ENCODE peak calls at places on chromosomes 4 and X, in eight cellular contexts. Z is H1, Y is MCF 10A, M is OCI-LY7, U is HFF-Myc, J is pancreas, C is GM23338, P is ascending aorta. X is an unnamed sample.

GRCh38 chr4:122050836-122051235 is 99.0 kb upstream of the TRPC3 start:
- DNase-seq in Z (no peak), Y (no peak), M (no peak), U (no peak), J (no peak), C (no peak), P (no peak), X (no peak)

GRCh38 chrX:119155416-119156035 is 27.9 kb upstream of the KIAA1210 start:
- DNase-seq in Z (no peak), Y (peak), M (no peak), U (peak), J (no peak), C (no peak), P (no peak), X (no peak)

GRCh38 chrX:2520539-2520938 is 19.8 kb upstream of the DHRSX start:
- DNase-seq in Z (no peak), Y (no peak), M (no peak), U (no peak), J (no peak), C (no peak), P (no peak), X (no peak)

GRCh38 chr4:122668241-122668640 is 47.4 kb upstream of the IL21 start:
- DNase-seq in Z (no peak), Y (peak), M (no peak), U (peak), J (no peak), C (no peak), P (no peak), X (peak)

GRCh38 chrX:108097380-108097779 is 5.8 kb downstream of the ATG4A start:
- DNase-seq in Z (no peak), Y (no peak), M (no peak), U (no peak), J (no peak), C (no peak), P (no peak), X (no peak)

GRCh38 chr4:99323761-99324160 is 2.6 kb upstream of the ADH1B start:
- DNase-seq in Z (no peak), Y (peak), M (no peak), U (no peak), J (no peak), C (no peak), P (peak), X (peak)

GRCh38 chr4:147950840-147951239 is 219.0 kb downstream of the ARHGAP10 start:
- DNase-seq in Z (no peak), Y (no peak), M (no peak), U (no peak), J (no peak), C (no peak), P (no peak), X (no peak)

GRCh38 chr4:156594619-156595018 is 377.0 kb downstream of the PDGFC start:
- DNase-seq in Z (no peak), Y (peak), M (no peak), U (no peak), J (peak), C (no peak), P (no peak), X (no peak)

GRCh38 chr4:44679060-44679459 is 840 bp downstream of the GUF1 start:
- DNase-seq in Z (no peak), Y (no peak), M (peak), U (no peak), J (no peak), C (no peak), P (no peak), X (no peak)

GRCh38 chr4:47217884-47218283 is 186.5 kb downstream of the GABRB1 start:
- DNase-seq in Z (no peak), Y (no peak), M (no peak), U (no peak), J (no peak), C (no peak), P (no peak), X (no peak)

GRCh38 chr4:106766519-106766918 is 269.6 kb downstream of the DKK2 start:
- DNase-seq in Z (no peak), Y (no peak), M (no peak), U (no peak), J (no peak), C (no peak), P (no peak), X (no peak)

GRCh38 chr4:7759221-7759620 is 180.4 kb downstream of the AFAP1 start:
- DNase-seq in Z (no peak), Y (no peak), M (peak), U (no peak), J (peak), C (no peak), P (no peak), X (no peak)

GRCh38 chrX:101450052-101450451 is 35.2 kb upstream of the ARMCX4 start:
- DNase-seq in Z (no peak), Y (no peak), M (no peak), U (no peak), J (peak), C (no peak), P (no peak), X (no peak)

GRCh38 chrX:133171962-133172708 is 46.0 kb downstream of the TFDP3 start:
- DNase-seq in Z (no peak), Y (peak), M (peak), U (no peak), J (no peak), C (peak), P (no peak), X (no peak)

GRCh38 chr4:154049457-154050181 is 260.7 kb upstream of the SFRP2 start:
- DNase-seq in Z (peak), Y (peak), M (peak), U (no peak), J (no peak), C (peak), P (no peak), X (peak)

GRCh38 chrX:153669174-153669890 is 4.3 kb downstream of the PNCK start:
- DNase-seq in Z (no peak), Y (no peak), M (peak), U (no peak), J (no peak), C (no peak), P (no peak), X (no peak)

GRCh38 chrX:56728752-56729151 is 291 bp upstream of the NBDY start:
- DNase-seq in Z (no peak), Y (no peak), M (peak), U (no peak), J (no peak), C (peak), P (no peak), X (no peak)

GRCh38 chr4:91936301-91936700 is 367.5 kb upstream of the GRID2 start:
- DNase-seq in Z (no peak), Y (peak), M (no peak), U (no peak), J (no peak), C (no peak), P (no peak), X (no peak)

GRCh38 chr4:83771113-83771705 is 235.3 kb downstream of the GPAT3 start:
- DNase-seq in Z (peak), Y (peak), M (peak), U (peak), J (peak), C (peak), P (no peak), X (peak)

GRCh38 chr4:112381996-112382692 is 85.0 kb downstream of the ALPK1 start:
- DNase-seq in Z (no peak), Y (no peak), M (no peak), U (no peak), J (no peak), C (no peak), P (no peak), X (no peak)

GRCh38 chrX:125205918-125206665 is 113.6 kb upstream of the TEX13C start:
- DNase-seq in Z (no peak), Y (no peak), M (no peak), U (no peak), J (no peak), C (peak), P (no peak), X (no peak)

GRCh38 chrX:80984118-80984517 is 174.4 kb upstream of the BRWD3 start:
- DNase-seq in Z (no peak), Y (no peak), M (no peak), U (no peak), J (no peak), C (no peak), P (no peak), X (no peak)

GRCh38 chr4:152480356-152480755 is 55.5 kb downstream of the FBXW7 start:
- DNase-seq in Z (no peak), Y (no peak), M (no peak), U (no peak), J (no peak), C (no peak), P (no peak), X (no peak)

GRCh38 chr4:172758586-172759340 is 409.8 kb upstream of the GALNT7 start:
- DNase-seq in Z (no peak), Y (peak), M (no peak), U (peak), J (no peak), C (no peak), P (no peak), X (no peak)

GRCh38 chr4:100754741-100755140 is 236.9 kb upstream of the EMCN start:
- DNase-seq in Z (no peak), Y (no peak), M (no peak), U (no peak), J (no peak), C (no peak), P (no peak), X (no peak)

GRCh38 chr4:54167508-54167907 is 61.6 kb upstream of the PDGFRA start:
- DNase-seq in Z (no peak), Y (no peak), M (no peak), U (no peak), J (no peak), C (no peak), P (no peak), X (no peak)

GRCh38 chr4:125317526-125317880 is 2.7 kb downstream of the FAT4 start:
- DNase-seq in Z (no peak), Y (peak), M (no peak), U (no peak), J (no peak), C (peak), P (peak), X (no peak)

GRCh38 chr4:38804654-38805295 is at the start of gene TLR1:
- DNase-seq in Z (no peak), Y (peak), M (peak), U (peak), J (no peak), C (peak), P (no peak), X (peak)

GRCh38 chr4:794911-795725 is 30.8 kb downstream of the CPLX1 start:
- DNase-seq in Z (no peak), Y (no peak), M (peak), U (no peak), J (no peak), C (peak), P (no peak), X (no peak)

DNA sequence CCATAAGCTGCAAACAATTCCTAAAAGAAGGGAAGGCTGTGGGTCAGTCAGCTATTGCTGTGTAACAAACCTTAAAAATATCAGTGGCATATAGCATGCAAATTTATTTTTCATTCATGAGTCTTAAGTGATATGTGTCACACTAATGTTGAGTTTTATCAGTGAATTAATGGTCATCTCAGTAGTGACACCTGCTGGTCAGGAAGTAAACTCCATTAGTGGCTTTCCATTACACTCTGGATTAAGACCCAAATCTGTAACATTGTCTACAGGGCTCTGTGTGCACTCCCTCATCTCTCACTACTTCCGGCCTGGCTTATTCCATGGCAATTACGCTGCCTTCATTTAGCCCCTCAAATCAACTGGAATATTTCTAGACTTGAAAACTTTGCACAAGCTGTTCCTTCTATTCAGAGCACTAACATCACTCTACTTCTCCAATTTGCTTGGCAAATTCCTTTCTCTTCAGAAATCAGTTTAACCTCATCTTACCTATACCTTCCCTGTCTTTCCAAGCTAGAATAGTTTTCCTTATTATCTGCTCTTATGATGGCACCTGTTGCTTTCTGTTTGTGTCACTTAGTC is 217.3 kb upstream of the TAPT1 start:
- DNase-seq in Z (no peak), Y (peak), M (peak), U (peak), J (no peak), C (peak), P (no peak), X (no peak)
- TF ChIP-seq CTCF in Z (peak), Y (peak), M (peak), U (peak), J (peak), C (peak), P (peak), X (peak)

GRCh38 chr4:2930821-2931764 is 32.1 kb downstream of the NOP14 start:
- DNase-seq in Z (no peak), Y (no peak), M (no peak), U (no peak), J (peak), C (no peak), P (no peak), X (no peak)
- TF ChIP-seq CTCF in Z (peak), Y (peak), M (peak), U (no peak), J (peak), C (peak), P (no peak), X (no peak)

GRCh38 chr4:2353222-2354107 is 65.0 kb downstream of the ZFYVE28 start:
- DNase-seq in Z (no peak), Y (no peak), M (no peak), U (no peak), J (no peak), C (no peak), P (peak), X (no peak)

GRCh38 chr4:2352729-2353221 is 65.7 kb downstream of the ZFYVE28 start:
- DNase-seq in Z (no peak), Y (no peak), M (no peak), U (no peak), J (no peak), C (no peak), P (peak), X (no peak)

GRCh38 chr4:2354760-2355159 is 63.7 kb downstream of the ZFYVE28 start:
- DNase-seq in Z (no peak), Y (no peak), M (no peak), U (no peak), J (no peak), C (no peak), P (peak), X (no peak)

GRCh38 chr4:2352171-2352570 is 66.3 kb downstream of the ZFYVE28 start:
- DNase-seq in Z (no peak), Y (no peak), M (no peak), U (no peak), J (no peak), C (no peak), P (peak), X (no peak)

GRCh38 chr4:2354127-2354526 is 64.3 kb downstream of the ZFYVE28 start:
- DNase-seq in Z (no peak), Y (peak), M (peak), U (no peak), J (no peak), C (peak), P (peak), X (no peak)
- TF ChIP-seq CTCF in Z (peak), Y (peak), M (peak), U (peak), J (no peak), C (peak), P (peak), X (peak)

DNA sequence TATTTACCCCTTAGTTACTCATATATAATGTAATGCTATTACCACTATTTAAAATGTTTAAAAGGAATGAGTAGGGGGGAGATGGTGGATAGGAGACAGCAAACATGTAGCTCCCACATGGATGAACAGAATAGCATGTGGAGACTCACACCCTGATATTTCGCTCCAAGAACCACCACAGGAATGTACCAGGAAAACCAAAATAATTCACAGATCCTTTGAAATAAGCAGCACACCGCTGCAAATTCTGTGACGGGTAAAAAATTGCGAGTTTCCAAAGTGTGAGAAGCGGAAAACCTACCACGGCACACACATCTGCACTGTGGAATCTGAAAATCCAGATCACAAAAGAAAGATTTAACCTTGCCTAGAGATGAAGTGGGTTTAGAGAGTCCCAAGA is 428.2 kb downstream of the TLL1 start:
- DNase-seq in Z (no peak), Y (no peak), M (no peak), U (no peak), J (no peak), C (no peak), P (no peak), X (no peak)
- TF ChIP-seq CTCF in Z (no peak), Y (no peak), M (no peak), U (no peak), J (no peak), C (no peak), P (no peak), X (no peak)

GRCh38 chrX:38627683-38628082 is 66.3 kb downstream of the TSPAN7 start:
- DNase-seq in Z (peak), Y (peak), M (peak), U (no peak), J (no peak), C (peak), P (no peak), X (no peak)
- TF ChIP-seq CTCF in Z (peak), Y (peak), M (peak), U (peak), J (peak), C (peak), P (peak), X (peak)

GRCh38 chr4:137608085-137608484 is 75.8 kb upstream of the PCDH18 start:
- DNase-seq in Z (no peak), Y (no peak), M (no peak), U (peak), J (no peak), C (peak), P (no peak), X (no peak)

GRCh38 chr4:137611998-137612700 is 79.9 kb upstream of the PCDH18 start:
- DNase-seq in Z (no peak), Y (no peak), M (no peak), U (peak), J (no peak), C (no peak), P (no peak), X (no peak)

GRCh38 chr4:137614491-137614890 is 82.2 kb upstream of the PCDH18 start:
- DNase-seq in Z (no peak), Y (no peak), M (no peak), U (no peak), J (no peak), C (no peak), P (no peak), X (no peak)

GRCh38 chr4:137609693-137610450 is 77.6 kb upstream of the PCDH18 start:
- DNase-seq in Z (no peak), Y (no peak), M (no peak), U (peak), J (no peak), C (peak), P (no peak), X (peak)

GRCh38 chr4:137610960-137611359 is 78.7 kb upstream of the PCDH18 start:
- DNase-seq in Z (no peak), Y (peak), M (no peak), U (peak), J (no peak), C (peak), P (no peak), X (no peak)
- TF ChIP-seq CTCF in Z (peak), Y (peak), M (peak), U (peak), J (no peak), C (peak), P (peak), X (peak)

DNA sequence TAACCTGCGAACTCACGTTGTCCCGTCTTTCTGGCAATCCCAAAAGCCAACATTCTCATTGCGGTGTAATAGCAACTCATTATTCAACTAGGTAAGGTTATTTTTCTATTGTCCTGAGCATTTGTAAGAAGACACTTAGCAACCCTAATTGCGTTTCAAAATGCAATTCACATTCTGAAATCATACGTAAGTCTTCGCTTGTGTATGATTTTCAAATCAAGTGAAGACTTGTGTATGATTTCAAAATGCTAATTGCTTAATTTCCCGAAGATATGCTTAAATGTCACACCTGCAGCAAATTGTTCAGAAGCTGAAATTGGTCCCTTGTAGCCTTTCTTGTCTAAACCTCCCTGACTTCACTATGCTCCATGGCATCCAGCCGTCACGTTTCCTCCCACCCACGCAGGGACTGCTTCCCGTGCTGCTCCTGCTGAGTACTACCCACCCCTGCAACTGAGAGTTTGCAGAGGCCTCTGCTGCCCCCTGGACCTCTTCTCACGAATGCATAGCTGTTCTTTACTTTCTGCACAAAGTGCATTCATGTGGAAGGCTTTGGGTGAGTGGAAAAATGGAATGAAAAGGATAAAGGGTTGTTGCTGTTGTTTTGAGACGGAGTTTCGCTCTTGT is 40.8 kb upstream of the CLDN24 start:
- DNase-seq in Z (no peak), Y (peak), M (no peak), U (no peak), J (no peak), C (peak), P (no peak), X (no peak)
- TF ChIP-seq CTCF in Z (peak), Y (no peak), M (no peak), U (peak), J (no peak), C (peak), P (no peak), X (no peak)